ENCODE peak calls at places on chromosomes 4 and X, in four cellular contexts. One of them, this sample, is unnamed.

GRCh38 chr4:12924728-12925320 is 559.3 kb downstream of the RAB28 start:
- DNase-seq in HepG2: peak
- DNase-seq in GM12878: no peak
- DNase-seq in H1: no peak
- DNase-seq in this sample: no peak

GRCh38 chr4:156193116-156193515 is 239.4 kb upstream of the CTSO start:
- DNase-seq in HepG2: no peak
- DNase-seq in GM12878: no peak
- DNase-seq in H1: no peak
- DNase-seq in this sample: no peak

GRCh38 chr4:101277661-101278060 is 69.7 kb downstream of the PPP3CA start:
- DNase-seq in HepG2: no peak
- DNase-seq in GM12878: no peak
- DNase-seq in H1: no peak
- DNase-seq in this sample: no peak

GRCh38 chrX:105821471-105822081 is 763 bp upstream of the NRK start:
- DNase-seq in HepG2: no peak
- DNase-seq in GM12878: no peak
- DNase-seq in H1: peak
- DNase-seq in this sample: peak

GRCh38 chrX:72314242-72314641 is 8.5 kb upstream of the CITED1 start:
- DNase-seq in HepG2: no peak
- DNase-seq in GM12878: no peak
- DNase-seq in H1: no peak
- DNase-seq in this sample: no peak

GRCh38 chrX:8743126-8743732 is 11.3 kb upstream of the ANOS1 start:
- DNase-seq in HepG2: peak
- DNase-seq in GM12878: no peak
- DNase-seq in H1: peak
- DNase-seq in this sample: no peak

GRCh38 chr4:76212851-76213414 is 691 bp downstream of the SCARB2 start:
- DNase-seq in HepG2: no peak
- DNase-seq in GM12878: no peak
- DNase-seq in H1: no peak
- DNase-seq in this sample: peak

GRCh38 chr4:86453044-86453501 is 93.2 kb upstream of the MAPK10 start:
- DNase-seq in HepG2: no peak
- DNase-seq in GM12878: no peak
- DNase-seq in H1: no peak
- DNase-seq in this sample: no peak

GRCh38 chr4:26076000-26076587 is 162.1 kb downstream of the SMIM20 start:
- DNase-seq in HepG2: no peak
- DNase-seq in GM12878: peak
- DNase-seq in H1: no peak
- DNase-seq in this sample: no peak

GRCh38 chr4:21763865-21764264 is 184.7 kb downstream of the KCNIP4 start:
- DNase-seq in HepG2: no peak
- DNase-seq in GM12878: no peak
- DNase-seq in H1: no peak
- DNase-seq in this sample: no peak

GRCh38 chr4:157779084-157779483 is 393.7 kb downstream of the GASK1B start:
- DNase-seq in HepG2: no peak
- DNase-seq in GM12878: no peak
- DNase-seq in H1: no peak
- DNase-seq in this sample: no peak

GRCh38 chr4:52157641-52158316 is 106.7 kb downstream of the SPATA18 start:
- DNase-seq in HepG2: no peak
- DNase-seq in GM12878: no peak
- DNase-seq in H1: no peak
- DNase-seq in this sample: no peak

GRCh38 chr4:102344520-102344954 is 745 bp downstream of the SLC39A8 start:
- DNase-seq in HepG2: no peak
- DNase-seq in GM12878: no peak
- DNase-seq in H1: peak
- DNase-seq in this sample: no peak

GRCh38 chr4:94711635-94712034 is 46.1 kb upstream of the BMPR1B start:
- DNase-seq in HepG2: no peak
- DNase-seq in GM12878: no peak
- DNase-seq in H1: no peak
- DNase-seq in this sample: no peak

GRCh38 chr4:94714761-94715160 is 43.0 kb upstream of the BMPR1B start:
- DNase-seq in HepG2: no peak
- DNase-seq in GM12878: no peak
- DNase-seq in H1: no peak
- DNase-seq in this sample: no peak

DNA sequence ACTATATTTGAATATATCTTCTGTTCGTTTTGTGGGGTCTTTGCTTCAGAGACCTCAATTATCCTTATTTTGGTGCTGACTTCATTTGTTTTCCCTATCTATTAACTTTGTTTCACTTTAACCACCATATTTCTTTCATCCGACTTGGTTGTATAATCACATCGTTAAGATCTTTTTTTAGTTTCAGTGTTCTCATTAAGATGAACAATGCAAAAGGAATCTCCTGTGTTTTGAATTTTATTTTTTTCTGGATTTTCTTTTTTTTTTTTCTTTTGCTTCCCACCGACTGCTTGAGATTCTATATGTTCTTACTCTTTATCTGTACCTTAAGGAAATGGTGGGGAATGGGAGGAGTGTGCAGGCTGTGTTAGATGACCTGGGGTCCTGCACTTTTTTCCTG is 43.4 kb upstream of the BMPR1B start:
- DNase-seq in HepG2: no peak
- DNase-seq in GM12878: no peak
- DNase-seq in H1: no peak
- DNase-seq in this sample: no peak
- H3K9ac ChIP-seq in HepG2: no peak
- H3K9ac ChIP-seq in GM12878: no peak
- H3K9ac ChIP-seq in H1: no peak
- H3K9ac ChIP-seq in this sample: no peak

GRCh38 chr4:105473340-105474109 is at the start of gene PPA2:
- DNase-seq in HepG2: peak
- DNase-seq in GM12878: peak
- DNase-seq in H1: peak
- DNase-seq in this sample: peak
- TF ChIP-seq SUZ12 in HepG2: no peak
- TF ChIP-seq SUZ12 in GM12878: no peak
- TF ChIP-seq SUZ12 in H1: no peak
- TF ChIP-seq SUZ12 in this sample: no peak

GRCh38 chrX:12979011-12979629 is 4.2 kb downstream of the TMSB4X start:
- DNase-seq in HepG2: no peak
- DNase-seq in GM12878: no peak
- DNase-seq in H1: no peak
- DNase-seq in this sample: no peak

GRCh38 chrX:12975999-12976558 is 1.2 kb downstream of the TMSB4X start:
- DNase-seq in HepG2: no peak
- DNase-seq in GM12878: no peak
- DNase-seq in H1: no peak
- DNase-seq in this sample: no peak

GRCh38 chrX:12978205-12979010 is 3.5 kb downstream of the TMSB4X start:
- DNase-seq in HepG2: no peak
- DNase-seq in GM12878: no peak
- DNase-seq in H1: no peak
- DNase-seq in this sample: no peak

GRCh38 chrX:12979630-12980015 is 4.7 kb downstream of the TMSB4X start:
- DNase-seq in HepG2: no peak
- DNase-seq in GM12878: no peak
- DNase-seq in H1: no peak
- DNase-seq in this sample: no peak

GRCh38 chrX:12977761-12978204 is 2.9 kb downstream of the TMSB4X start:
- DNase-seq in HepG2: no peak
- DNase-seq in GM12878: no peak
- DNase-seq in H1: no peak
- DNase-seq in this sample: no peak
- H3K9ac ChIP-seq in HepG2: no peak
- H3K9ac ChIP-seq in GM12878: peak
- H3K9ac ChIP-seq in H1: peak
- H3K9ac ChIP-seq in this sample: peak

GRCh38 chr4:168803727-168804126 is 206.3 kb downstream of the CBR4 start:
- DNase-seq in HepG2: no peak
- DNase-seq in GM12878: no peak
- DNase-seq in H1: no peak
- DNase-seq in this sample: peak
- TF ChIP-seq SUZ12 in HepG2: no peak
- TF ChIP-seq SUZ12 in GM12878: no peak
- TF ChIP-seq SUZ12 in H1: no peak
- TF ChIP-seq SUZ12 in this sample: no peak

GRCh38 chr4:80126435-80126834 is 53.4 kb upstream of the ANTXR2 start:
- DNase-seq in HepG2: no peak
- DNase-seq in GM12878: no peak
- DNase-seq in H1: no peak
- DNase-seq in this sample: no peak
- H3K9ac ChIP-seq in HepG2: no peak
- H3K9ac ChIP-seq in GM12878: no peak
- H3K9ac ChIP-seq in H1: no peak
- H3K9ac ChIP-seq in this sample: no peak

GRCh38 chr4:54169176-54169575 is 59.9 kb upstream of the PDGFRA start:
- DNase-seq in HepG2: no peak
- DNase-seq in GM12878: no peak
- DNase-seq in H1: no peak
- DNase-seq in this sample: no peak
- TF ChIP-seq SUZ12 in HepG2: no peak
- TF ChIP-seq SUZ12 in GM12878: no peak
- TF ChIP-seq SUZ12 in H1: no peak
- TF ChIP-seq SUZ12 in this sample: no peak

GRCh38 chr4:1309261-1310010 is 19.7 kb downstream of the MAEA start:
- DNase-seq in HepG2: peak
- DNase-seq in GM12878: peak
- DNase-seq in H1: peak
- DNase-seq in this sample: peak
- H3K9ac ChIP-seq in HepG2: peak
- H3K9ac ChIP-seq in GM12878: no peak
- H3K9ac ChIP-seq in H1: peak
- H3K9ac ChIP-seq in this sample: peak